ENCODE peak calls at places on chromosomes 7 and 10, in ten cellular contexts. F, P, J, C, W, Q, R, Y, T and K are unnamed samples.

GRCh38 chr10:18195060-18195799 is 55.0 kb downstream of the CACNB2 start:
- DNase-seq in F (no peak), P (no peak), J (peak), C (no peak), W (no peak), Q (no peak), R (no peak), Y (peak), T (no peak), K (no peak)

GRCh38 chr10:72540193-72540807 is 85.6 kb downstream of the MICU1 start:
- DNase-seq in F (no peak), P (no peak), J (no peak), C (no peak), W (no peak), Q (no peak), R (no peak), Y (no peak), T (no peak), K (no peak)

GRCh38 chr10:96895662-96896424 is 63.7 kb downstream of the LCOR start:
- DNase-seq in F (no peak), P (no peak), J (no peak), C (no peak), W (no peak), Q (no peak), R (no peak), Y (no peak), T (no peak), K (no peak)

GRCh38 chr7:508461-509170 is 11.0 kb downstream of the PDGFA start:
- DNase-seq in F (no peak), P (no peak), J (peak), C (no peak), W (peak), Q (peak), R (no peak), Y (no peak), T (no peak), K (no peak)

GRCh38 chr7:74505426-74506328 is 52.0 kb downstream of the GTF2IRD1 start:
- DNase-seq in F (no peak), P (no peak), J (peak), C (no peak), W (no peak), Q (no peak), R (no peak), Y (no peak), T (no peak), K (no peak)

GRCh38 chr10:123496336-123496735 is 169.8 kb upstream of the GPR26 start:
- DNase-seq in F (no peak), P (no peak), J (no peak), C (no peak), W (no peak), Q (no peak), R (no peak), Y (no peak), T (no peak), K (no peak)

GRCh38 chr10:78457804-78458483 is 424.3 kb downstream of the RPS24 start:
- DNase-seq in F (no peak), P (no peak), J (peak), C (no peak), W (peak), Q (no peak), R (no peak), Y (no peak), T (no peak), K (no peak)

GRCh38 chr10:72638586-72639440 is 12.9 kb upstream of the MICU1 start:
- DNase-seq in F (no peak), P (no peak), J (no peak), C (no peak), W (no peak), Q (no peak), R (no peak), Y (no peak), T (no peak), K (no peak)

GRCh38 chr10:132654708-132655661 is 117.4 kb downstream of the INPP5A start:
- DNase-seq in F (peak), P (no peak), J (no peak), C (peak), W (no peak), Q (peak), R (peak), Y (no peak), T (peak), K (peak)

GRCh38 chr10:6269953-6270867 is 67.5 kb downstream of the PFKFB3 start:
- DNase-seq in F (no peak), P (no peak), J (no peak), C (no peak), W (no peak), Q (peak), R (no peak), Y (no peak), T (peak), K (peak)

GRCh38 chr7:117134885-117135552 is 181.7 kb downstream of the ST7 start:
- DNase-seq in F (no peak), P (no peak), J (no peak), C (no peak), W (no peak), Q (no peak), R (no peak), Y (no peak), T (no peak), K (no peak)

GRCh38 chr7:28347462-28347861 is 64.9 kb upstream of the CREB5 start:
- DNase-seq in F (no peak), P (no peak), J (no peak), C (no peak), W (no peak), Q (no peak), R (no peak), Y (no peak), T (no peak), K (no peak)

GRCh38 chr10:78478919-78479318 is 445.3 kb downstream of the RPS24 start:
- DNase-seq in F (no peak), P (no peak), J (no peak), C (no peak), W (no peak), Q (no peak), R (no peak), Y (no peak), T (no peak), K (no peak)

GRCh38 chr10:71647526-71648354 is 71.8 kb downstream of the C10orf105 start:
- DNase-seq in F (peak), P (no peak), J (no peak), C (no peak), W (no peak), Q (no peak), R (peak), Y (no peak), T (no peak), K (no peak)

GRCh38 chr7:67692425-67692824 is 695.8 kb downstream of the TYW1 start:
- DNase-seq in F (no peak), P (no peak), J (no peak), C (no peak), W (no peak), Q (no peak), R (no peak), Y (peak), T (no peak), K (peak)

GRCh38 chr10:110919971-110920881 is 822 bp downstream of the SHOC2 start:
- DNase-seq in F (peak), P (peak), J (peak), C (no peak), W (peak), Q (no peak), R (peak), Y (peak), T (no peak), K (no peak)

GRCh38 chr10:116112232-116113231 is 160.5 kb downstream of the GFRA1 start:
- DNase-seq in F (no peak), P (peak), J (no peak), C (no peak), W (no peak), Q (no peak), R (no peak), Y (no peak), T (no peak), K (no peak)

GRCh38 chr7:40470111-40470736 is 335.4 kb downstream of the SUGCT start:
- DNase-seq in F (no peak), P (no peak), J (no peak), C (no peak), W (no peak), Q (no peak), R (no peak), Y (no peak), T (no peak), K (no peak)

GRCh38 chr10:21481407-21481806 is 44.1 kb downstream of the SKIDA1 start:
- DNase-seq in F (no peak), P (peak), J (no peak), C (no peak), W (no peak), Q (no peak), R (no peak), Y (no peak), T (no peak), K (no peak)

GRCh38 chr10:21488246-21488953 is 37.1 kb downstream of the SKIDA1 start:
- DNase-seq in F (no peak), P (peak), J (no peak), C (no peak), W (no peak), Q (no peak), R (no peak), Y (no peak), T (no peak), K (no peak)

GRCh38 chr10:21487416-21488180 is 37.9 kb downstream of the SKIDA1 start:
- DNase-seq in F (no peak), P (peak), J (no peak), C (no peak), W (no peak), Q (no peak), R (no peak), Y (no peak), T (no peak), K (no peak)

GRCh38 chr10:21479553-21480315 is 45.7 kb downstream of the SKIDA1 start:
- DNase-seq in F (no peak), P (peak), J (no peak), C (no peak), W (no peak), Q (no peak), R (no peak), Y (no peak), T (no peak), K (no peak)

DNA sequence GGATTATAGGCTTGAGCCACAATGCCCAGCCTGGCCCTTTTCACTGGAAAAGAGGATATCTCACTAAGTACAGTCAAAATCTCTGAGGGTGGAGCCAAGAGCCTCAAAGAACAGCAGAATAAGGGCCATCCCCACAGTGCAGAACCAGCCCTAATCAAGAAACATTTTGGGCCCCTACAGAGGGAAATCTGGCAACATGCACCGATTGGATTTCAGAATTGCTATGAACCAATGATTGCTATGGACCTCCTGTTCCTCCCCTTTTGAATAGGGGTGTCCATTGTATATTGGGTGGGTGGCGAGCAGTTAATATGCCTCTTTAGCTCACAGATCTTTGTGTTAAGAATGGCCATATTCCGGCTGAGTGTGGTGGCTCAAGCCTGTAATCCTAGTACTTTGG is 42.7 kb downstream of the SKIDA1 start:
- DNase-seq in F (no peak), P (peak), J (no peak), C (no peak), W (no peak), Q (no peak), R (no peak), Y (no peak), T (no peak), K (no peak)
- TF ChIP-seq POLR2AphosphoS5 in F (no peak), P (no peak), J (no peak), C (no peak), W (no peak), Q (no peak), R (no peak), Y (no peak), T (no peak), K (no peak)

DNA sequence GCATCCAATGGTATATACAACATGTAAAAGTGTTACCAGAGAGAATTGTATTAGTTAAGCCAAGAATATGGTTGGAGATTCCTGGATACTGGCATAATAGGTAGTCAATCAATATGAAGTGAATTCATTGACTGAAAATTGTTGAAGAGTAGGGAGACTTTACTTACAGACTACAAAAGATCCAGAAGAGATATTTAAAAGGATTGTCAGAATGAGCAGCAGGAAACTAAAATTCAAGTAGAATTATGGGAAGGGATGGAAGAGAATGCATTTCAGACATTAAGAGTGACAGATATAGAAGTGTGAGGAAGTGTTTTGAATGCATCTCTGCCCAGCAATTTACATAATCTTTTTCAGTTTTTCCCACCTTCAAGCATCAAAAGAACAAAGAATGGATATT is 62.3 kb upstream of the POM121L12 start:
- DNase-seq in F (no peak), P (no peak), J (no peak), C (no peak), W (no peak), Q (no peak), R (no peak), Y (no peak), T (no peak), K (no peak)
- TF ChIP-seq POLR2AphosphoS5 in F (no peak), P (no peak), J (no peak), C (no peak), W (no peak), Q (no peak), R (no peak), Y (no peak), T (no peak), K (no peak)

GRCh38 chr10:94002156-94002555 is 8.4 kb downstream of the PLCE1 start:
- DNase-seq in F (no peak), P (no peak), J (no peak), C (no peak), W (no peak), Q (no peak), R (no peak), Y (no peak), T (no peak), K (no peak)

GRCh38 chr10:93997546-93997945 is 3.8 kb downstream of the PLCE1 start:
- DNase-seq in F (no peak), P (no peak), J (no peak), C (no peak), W (no peak), Q (no peak), R (no peak), Y (no peak), T (no peak), K (no peak)

GRCh38 chr10:94000638-94001420 is 7.1 kb downstream of the PLCE1 start:
- DNase-seq in F (no peak), P (no peak), J (no peak), C (no peak), W (no peak), Q (no peak), R (no peak), Y (no peak), T (no peak), K (no peak)

GRCh38 chr10:93995598-93996271 is 2.0 kb downstream of the PLCE1 start:
- DNase-seq in F (no peak), P (no peak), J (no peak), C (no peak), W (no peak), Q (no peak), R (no peak), Y (no peak), T (no peak), K (no peak)

DNA sequence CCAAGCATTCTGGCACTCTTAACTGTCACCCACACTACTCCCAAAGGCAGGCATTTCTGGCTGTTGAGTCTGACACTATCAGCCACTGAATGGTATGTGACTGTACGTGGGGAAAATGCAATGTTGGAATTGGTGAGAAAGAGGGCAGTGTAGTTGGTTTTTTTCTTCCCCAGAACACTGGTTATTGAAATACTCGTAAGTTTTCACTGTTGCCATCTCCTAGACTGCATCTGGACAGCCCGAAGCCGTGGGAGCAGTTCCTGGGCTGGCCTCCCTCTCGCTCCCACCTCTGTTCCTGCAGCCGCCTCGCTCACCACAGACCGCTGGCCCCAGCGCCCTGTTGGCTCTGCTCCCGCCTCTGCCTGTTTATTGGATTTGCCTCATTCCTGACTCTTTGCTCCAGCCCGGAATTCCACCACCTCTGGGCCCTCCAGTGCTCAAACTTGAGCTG is 5.7 kb downstream of the PLCE1 start:
- DNase-seq in F (no peak), P (no peak), J (peak), C (no peak), W (peak), Q (no peak), R (peak), Y (peak), T (no peak), K (peak)
- TF ChIP-seq POLR2AphosphoS5 in F (no peak), P (no peak), J (no peak), C (no peak), W (no peak), Q (no peak), R (no peak), Y (peak), T (no peak), K (no peak)

DNA sequence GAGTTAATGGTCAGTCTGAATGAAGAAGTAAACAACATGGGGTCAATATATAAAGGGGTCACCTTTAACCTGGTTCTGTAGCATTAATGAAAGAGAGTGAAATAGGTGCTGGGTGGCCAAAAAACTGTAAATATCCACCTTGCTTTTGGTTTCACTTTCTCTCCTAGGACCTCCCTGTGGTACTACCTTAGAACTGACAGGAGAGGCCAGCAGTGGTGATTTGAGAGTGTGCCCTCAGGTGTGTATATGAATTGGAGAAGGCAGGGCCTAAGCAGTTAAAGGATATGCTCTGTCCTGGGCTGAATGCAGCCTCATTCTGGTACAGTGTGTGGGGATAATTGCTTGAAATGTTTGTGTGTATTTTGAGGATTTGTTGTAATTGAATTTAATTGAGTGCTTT is 62.0 kb downstream of the BBS9 start:
- DNase-seq in F (no peak), P (no peak), J (no peak), C (no peak), W (no peak), Q (no peak), R (peak), Y (no peak), T (no peak), K (peak)
- TF ChIP-seq POLR2AphosphoS5 in F (no peak), P (no peak), J (no peak), C (no peak), W (no peak), Q (no peak), R (no peak), Y (no peak), T (no peak), K (no peak)

GRCh38 chr7:78542981-78543380 is 744.4 kb downstream of the PHTF2 start:
- DNase-seq in F (no peak), P (no peak), J (no peak), C (no peak), W (no peak), Q (no peak), R (no peak), Y (no peak), T (no peak), K (no peak)
- TF ChIP-seq POLR2AphosphoS5 in F (no peak), P (no peak), J (no peak), C (no peak), W (no peak), Q (no peak), R (no peak), Y (no peak), T (no peak), K (no peak)

GRCh38 chr7:81816312-81816711 is 46.5 kb upstream of the HGF start:
- DNase-seq in F (no peak), P (no peak), J (no peak), C (no peak), W (no peak), Q (no peak), R (no peak), Y (no peak), T (no peak), K (no peak)
- TF ChIP-seq POLR2AphosphoS5 in F (no peak), P (no peak), J (no peak), C (no peak), W (no peak), Q (no peak), R (no peak), Y (no peak), T (no peak), K (no peak)

GRCh38 chr7:77290425-77290824 is 90.8 kb upstream of the FGL2 start:
- DNase-seq in F (no peak), P (no peak), J (no peak), C (no peak), W (no peak), Q (no peak), R (no peak), Y (no peak), T (no peak), K (no peak)

GRCh38 chr7:77293046-77293445 is 93.4 kb upstream of the FGL2 start:
- DNase-seq in F (no peak), P (no peak), J (no peak), C (no peak), W (no peak), Q (no peak), R (no peak), Y (no peak), T (no peak), K (no peak)

GRCh38 chr7:77284633-77285032 is 85.0 kb upstream of the FGL2 start:
- DNase-seq in F (no peak), P (no peak), J (no peak), C (no peak), W (no peak), Q (no peak), R (no peak), Y (no peak), T (no peak), K (no peak)

GRCh38 chr7:77289387-77289786 is 89.8 kb upstream of the FGL2 start:
- DNase-seq in F (no peak), P (no peak), J (no peak), C (no peak), W (no peak), Q (no peak), R (no peak), Y (no peak), T (no peak), K (no peak)

DNA sequence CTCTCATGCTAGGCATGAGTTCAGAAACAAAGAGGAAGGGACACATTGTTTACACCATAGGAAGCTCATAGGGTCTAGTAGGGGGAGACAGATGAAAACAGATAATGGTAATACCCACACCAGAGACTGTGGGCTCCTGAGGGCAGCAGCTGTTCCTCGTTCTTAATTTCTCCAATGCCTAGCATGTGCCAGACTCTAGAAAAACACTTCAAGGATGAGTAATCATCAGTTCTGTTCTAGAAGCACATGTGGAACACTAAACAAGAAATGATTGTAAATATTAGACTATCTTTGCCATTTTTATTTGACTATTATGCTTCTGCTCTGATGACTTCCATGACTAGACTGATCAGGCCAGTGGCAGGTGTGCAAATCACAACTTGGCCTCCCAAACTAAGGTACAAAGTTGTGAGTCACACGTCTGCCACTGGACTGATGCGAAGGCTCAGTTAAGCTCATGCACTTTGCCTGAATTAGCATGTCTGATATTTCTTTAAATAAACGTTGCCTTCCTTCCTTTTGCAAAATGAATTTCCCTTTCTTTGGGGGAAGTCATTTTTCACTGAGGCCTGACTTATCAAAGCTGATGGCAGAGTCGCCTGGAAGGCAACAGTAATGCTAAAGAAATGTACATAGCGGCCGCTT is 89.2 kb upstream of the FGL2 start:
- DNase-seq in F (no peak), P (no peak), J (no peak), C (no peak), W (no peak), Q (no peak), R (no peak), Y (no peak), T (no peak), K (no peak)
- TF ChIP-seq POLR2AphosphoS5 in F (no peak), P (no peak), J (no peak), C (no peak), W (no peak), Q (no peak), R (no peak), Y (no peak), T (no peak), K (no peak)